ENCODE peak calls at places on chromosomes 2 and 18, in seven cellular contexts. U is hippocampal formation; T is ACHN; S is AG04449; Z is NCI-H1417; M is activated CD4-positive, alpha-beta T cell treated with anti-CD3 and anti-CD28 coated beads, Interleukin-2, amount 50 U/mL, for 1 hour; D is mammary epithelial cell. K is an unnamed sample.
A peak's percentile ranks its signal among the peaks of the same experiment; 100 is the strongest.

GRCh38 chr2:178223806-178224205 is 29.5 kb downstream of the OSBPL6 start:
- DNase-seq in D (no peak), Z (peak; percentile 23), T (no peak), U (no peak), S (no peak), M (no peak), K (no peak)

GRCh38 chr18:63162271-63163014 is 157.1 kb downstream of the BCL2 start:
- DNase-seq in T (no peak), U (no peak), S (peak; percentile 7), M (no peak), D (peak; percentile 11), Z (no peak), K (no peak)

GRCh38 chr2:172178035-172178434 is 75.3 kb upstream of the DLX2 start:
- DNase-seq in T (peak; percentile 7), S (no peak), U (no peak), Z (no peak), M (no peak), D (peak; percentile 91), K (peak; percentile 55)

GRCh38 chr18:35515460-35516130 is 17.8 kb upstream of the INO80C start:
- DNase-seq in T (no peak), U (no peak), D (no peak), Z (no peak), M (no peak), S (no peak), K (no peak)

GRCh38 chr18:21164746-21165145 is 53.1 kb upstream of the ROCK1 start:
- DNase-seq in T (no peak), U (no peak), D (no peak), M (no peak), S (no peak), Z (no peak), K (no peak)

GRCh38 chr2:147789720-147790119 is 55.1 kb upstream of the ACVR2A start:
- DNase-seq in U (no peak), S (peak; percentile 16), Z (no peak), T (no peak), M (no peak), D (peak; percentile 59), K (no peak)

GRCh38 chr2:317501-318424 is 29.9 kb upstream of the ALKAL2 start:
- DNase-seq in S (peak; percentile 4), D (peak; percentile 4), T (no peak), M (no peak), U (no peak), Z (no peak), K (no peak)

GRCh38 chr18:25295624-25296138 is 56.3 kb downstream of the ZNF521 start:
- DNase-seq in S (no peak), D (no peak), T (no peak), M (no peak), Z (no peak), U (no peak), K (no peak)

GRCh38 chr2:29774624-29775023 is 146.8 kb downstream of the ALK start:
- DNase-seq in T (no peak), Z (no peak), U (no peak), S (no peak), D (no peak), M (no peak), K (no peak)

GRCh38 chr2:30915485-30915884 is 108.2 kb upstream of the CAPN13 start:
- DNase-seq in M (no peak), T (peak; percentile 20), D (peak; percentile 2), Z (peak; percentile 38), S (no peak), U (no peak), K (no peak)

GRCh38 chr2:189492451-189492850 is 51.2 kb downstream of the WDR75 start:
- DNase-seq in S (no peak), D (peak; percentile 52), M (no peak), T (no peak), U (no peak), Z (no peak), K (peak; percentile 7)

GRCh38 chr2:161165266-161165665 is 5.0 kb downstream of the TANK start:
- DNase-seq in S (peak; percentile 46), M (no peak), Z (no peak), T (peak; percentile 36), U (no peak), D (peak; percentile 19), K (peak; percentile 31)

GRCh38 chr2:37436324-37436723 is 91.9 kb downstream of the QPCT start:
- DNase-seq in T (no peak), D (no peak), U (no peak), S (no peak), M (no peak), Z (no peak), K (no peak)

GRCh38 chr18:22489694-22490093 is 72.0 kb upstream of the CTAGE1 start:
- DNase-seq in M (no peak), T (no peak), U (no peak), S (no peak), D (peak; percentile 37), Z (no peak), K (peak; percentile 18)

GRCh38 chr2:17962874-17963273 is 84.4 kb downstream of the KCNS3 start:
- DNase-seq in T (no peak), D (peak; percentile 19), U (no peak), M (no peak), Z (no peak), S (no peak), K (peak; percentile 54)

GRCh38 chr2:57460875-57461274 is 585.7 kb upstream of the VRK2 start:
- DNase-seq in D (no peak), Z (peak; percentile 58), S (no peak), U (no peak), M (no peak), T (no peak), K (no peak)

GRCh38 chr2:54490863-54491262 is 34.7 kb downstream of the SPTBN1 start:
- DNase-seq in S (no peak), T (no peak), D (no peak), U (no peak), M (no peak), Z (no peak), K (no peak)

GRCh38 chr2:12587228-12587627 is 129.5 kb upstream of the TRIB2 start:
- DNase-seq in S (no peak), T (no peak), D (no peak), M (no peak), Z (no peak), U (no peak), K (no peak)

GRCh38 chr2:185857676-185858075 is 119.1 kb downstream of the FSIP2 start:
- DNase-seq in U (no peak), D (peak; percentile 61), Z (no peak), M (no peak), T (no peak), S (no peak), K (peak; percentile 70)

GRCh38 chr2:169694894-169695260 is 608 bp downstream of the PHOSPHO2 start:
- DNase-seq in S (no peak), M (no peak), D (no peak), Z (no peak), U (no peak), T (no peak), K (no peak)

GRCh38 chr2:216857131-216857550 is 2.7 kb downstream of the TNP1 start:
- DNase-seq in Z (no peak), T (no peak), S (peak; percentile 9), U (no peak), M (no peak), D (peak; percentile 11), K (no peak)

GRCh38 chr18:48910972-48911545 is 39.7 kb downstream of the SMAD7 start:
- DNase-seq in U (no peak), D (no peak), S (no peak), Z (no peak), M (no peak), T (no peak), K (no peak)

GRCh38 chr2:23273786-23274185 is 111.2 kb upstream of the KLHL29 start:
- DNase-seq in T (no peak), M (no peak), Z (no peak), D (peak; percentile 51), U (no peak), S (no peak), K (no peak)

GRCh38 chr2:181174880-181175590 is 194.6 kb downstream of the UBE2E3 start:
- DNase-seq in S (no peak), U (no peak), Z (no peak), M (no peak), D (no peak), T (no peak), K (no peak)

GRCh38 chr2:12304494-12305228 is 412.1 kb upstream of the TRIB2 start:
- DNase-seq in Z (no peak), M (no peak), S (no peak), U (no peak), D (no peak), T (no peak), K (no peak)

GRCh38 chr2:34789162-34789561 is 1190.1 kb upstream of the FAM98A start:
- DNase-seq in D (no peak), S (no peak), M (no peak), Z (no peak), U (no peak), T (no peak), K (no peak)

GRCh38 chr2:31268344-31268743 is 34.4 kb downstream of the EHD3 start:
- DNase-seq in S (no peak), M (no peak), D (no peak), U (no peak), T (no peak), Z (no peak), K (no peak)

GRCh38 chr18:48662021-48662661 is 123.3 kb downstream of the CTIF start:
- DNase-seq in T (no peak), Z (no peak), M (no peak), D (peak; percentile 25), U (no peak), S (peak; percentile 33), K (no peak)

GRCh38 chr2:204265701-204266310 is 279.5 kb upstream of the PARD3B start:
- DNase-seq in U (peak; percentile 54), S (no peak), T (no peak), D (no peak), Z (peak; percentile 97), M (no peak), K (no peak)

K was measured in kidney glomerular epithelial cell.